ENCODE peak calls at places on chromosomes 2 and 18, in ten cellular contexts. N is T-helper 2 cell, O is pulmonary artery endothelial cell, S is NCI-H2081, L is adrenal gland, X is aorta, V is COR-L47, Q is ELR, E is astrocyte of the spinal cord, G is sciatic nerve. H is an unnamed sample.

GRCh38 chr2:203451011-203451410 is 84.1 kb downstream of the RAPH1 start:
- DNase-seq in V (no peak), G (no peak), E (peak), N (no peak), Q (peak), L (no peak), O (no peak), X (no peak), S (no peak), H (no peak)

GRCh38 chr18:79353238-79353637 is 42.5 kb upstream of the NFATC1 start:
- DNase-seq in S (no peak), E (no peak), G (no peak), O (no peak), V (no peak), Q (peak), X (no peak), N (no peak), L (no peak), H (no peak)

GRCh38 chr2:128618642-128619041 is 300.0 kb upstream of the HS6ST1 start:
- DNase-seq in L (no peak), Q (no peak), N (no peak), V (no peak), G (no peak), E (no peak), S (no peak), O (no peak), X (peak), H (no peak)

GRCh38 chr2:217326238-217327022 is 466.6 kb upstream of the TNP1 start:
- DNase-seq in V (peak), L (no peak), Q (no peak), N (no peak), X (no peak), S (peak), E (no peak), G (no peak), O (no peak), H (no peak)

GRCh38 chr18:40553029-40553428 is 1402.0 kb upstream of the PIK3C3 start:
- DNase-seq in S (no peak), X (no peak), L (no peak), Q (no peak), N (no peak), V (no peak), E (no peak), G (no peak), O (no peak), H (no peak)

GRCh38 chr2:173749315-173749714 is 215.9 kb downstream of the SP3 start:
- DNase-seq in L (no peak), S (no peak), V (no peak), E (peak), O (no peak), X (no peak), Q (peak), N (no peak), G (no peak), H (no peak)

GRCh38 chr2:150644298-150645067 is 157.0 kb upstream of the RND3 start:
- DNase-seq in N (no peak), L (no peak), G (no peak), V (no peak), O (no peak), E (peak), X (no peak), Q (peak), S (no peak), H (no peak)

GRCh38 chr2:23666241-23667025 is 260.5 kb downstream of the ATAD2B start:
- DNase-seq in L (no peak), O (no peak), E (no peak), X (no peak), N (no peak), V (no peak), Q (no peak), G (no peak), S (no peak), H (no peak)

GRCh38 chr2:20444993-20445910 is 1.6 kb upstream of the RHOB start:
- DNase-seq in G (no peak), N (no peak), E (no peak), X (no peak), Q (no peak), V (no peak), O (no peak), S (no peak), L (no peak), H (no peak)